ENCODE peak calls at places on chromosomes 4 and X, in nine cellular contexts. Z is tibial nerve, E is lung, B is endothelial cell of umbilical vein, R is transverse colon, A is heart left ventricle, S is psoas muscle, I is aorta, T is neuronal stem cell. J is an unnamed sample.

GRCh38 chr4:8242782-8243556 is 26.6 kb upstream of the HTRA3 start:
- DNase-seq in Z (no peak), E (no peak), B (no peak), R (no peak), A (no peak), S (peak; percentile 1), I (no peak), T (no peak), J (no peak)

GRCh38 chrX:1465261-1466231 is 12.8 kb upstream of the ASMTL start:
- DNase-seq in Z (no peak), E (peak; percentile 3), B (no peak), R (no peak), A (peak; percentile 14), S (no peak), I (peak; percentile 67), T (no peak), J (no peak)

GRCh38 chrX:77502951-77503525 is 55.8 kb downstream of the FGF16 start:
- DNase-seq in Z (no peak), E (no peak), B (no peak), R (no peak), A (no peak), S (no peak), I (no peak), T (no peak), J (no peak)

GRCh38 chr4:182297659-182298058 is 54.5 kb downstream of the TENM3 start:
- DNase-seq in Z (no peak), E (no peak), B (no peak), R (no peak), A (no peak), S (no peak), I (no peak), T (no peak), J (no peak)

GRCh38 chr4:68162196-68162595 is 32.5 kb upstream of the TMPRSS11F start:
- DNase-seq in Z (no peak), E (no peak), B (no peak), R (no peak), A (no peak), S (no peak), I (no peak), T (no peak), J (no peak)

GRCh38 chr4:174230680-174231079 is 52.8 kb downstream of the FBXO8 start:
- DNase-seq in Z (no peak), E (no peak), B (no peak), R (no peak), A (no peak), S (no peak), I (no peak), T (no peak), J (no peak)

GRCh38 chr4:186685744-186686143 is 37.9 kb downstream of the FAT1 start:
- DNase-seq in Z (no peak), E (no peak), B (no peak), R (no peak), A (no peak), S (no peak), I (no peak), T (no peak), J (no peak)

GRCh38 chr4:114015444-114015899 is 36.0 kb upstream of the ARSJ start:
- DNase-seq in Z (no peak), E (no peak), B (peak; percentile 99), R (no peak), A (no peak), S (no peak), I (no peak), T (no peak), J (no peak)

GRCh38 chr4:1296324-1297022 is 6.8 kb downstream of the MAEA start:
- DNase-seq in Z (no peak), E (no peak), B (no peak), R (no peak), A (no peak), S (no peak), I (no peak), T (no peak), J (no peak)

GRCh38 chrX:115494133-115494532 is 66.8 kb upstream of the PLS3 start:
- DNase-seq in Z (no peak), E (no peak), B (peak; percentile 14), R (no peak), A (no peak), S (no peak), I (no peak), T (no peak), J (no peak)

GRCh38 chr4:156945532-156945931 is 26.1 kb downstream of the PDGFC start:
- DNase-seq in Z (no peak), E (no peak), B (peak; percentile 50), R (no peak), A (no peak), S (no peak), I (no peak), T (no peak), J (no peak)

GRCh38 chr4:95193391-95194224 is 355.2 kb downstream of the UNC5C start:
- DNase-seq in Z (no peak), E (no peak), B (no peak), R (no peak), A (no peak), S (no peak), I (no peak), T (no peak), J (no peak)

GRCh38 chr4:188008377-188008776 is 12.8 kb downstream of the ZFP42 start:
- DNase-seq in Z (no peak), E (no peak), B (no peak), R (no peak), A (no peak), S (no peak), I (no peak), T (no peak), J (no peak)

GRCh38 chrX:102723456-102723855 is 2.9 kb downstream of the GPRASP3 start:
- DNase-seq in Z (no peak), E (no peak), B (no peak), R (no peak), A (no peak), S (no peak), I (no peak), T (no peak), J (no peak)

DNA sequence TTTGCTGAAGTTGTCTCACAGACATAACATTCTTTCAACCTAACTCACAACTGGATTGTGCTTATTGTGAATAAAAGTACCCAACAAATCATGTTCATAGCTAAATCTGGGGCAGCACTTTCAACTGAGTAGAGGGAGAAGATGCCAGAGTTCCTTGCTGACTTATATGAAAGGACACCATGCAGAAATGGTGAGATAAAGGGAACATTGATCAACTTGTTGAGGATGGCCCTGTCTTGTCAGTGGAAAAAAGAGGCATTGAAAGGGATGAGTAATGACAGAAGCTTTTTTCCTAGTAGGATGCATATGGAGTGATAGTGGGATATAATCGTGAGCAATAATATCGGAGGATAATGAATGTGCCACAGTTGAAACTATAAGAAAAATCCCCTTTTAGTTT is 221.7 kb downstream of the ARHGAP24 start:
- DNase-seq in Z (no peak), E (no peak), B (no peak), R (no peak), A (no peak), S (no peak), I (no peak), T (no peak), J (no peak)
- H3K4me1 ChIP-seq in Z (no peaks in the 10 kb centered on the region), E (peaks cover 2% of the 10 kb centered on the region), B (no peaks in the 10 kb centered on the region), R (no peaks in the 10 kb centered on the region), A (peaks cover 8% of the 10 kb centered on the region), S (no peaks in the 10 kb centered on the region), I (no peaks in the 10 kb centered on the region), T (no peaks in the 10 kb centered on the region), J (no peaks in the 10 kb centered on the region)

DNA sequence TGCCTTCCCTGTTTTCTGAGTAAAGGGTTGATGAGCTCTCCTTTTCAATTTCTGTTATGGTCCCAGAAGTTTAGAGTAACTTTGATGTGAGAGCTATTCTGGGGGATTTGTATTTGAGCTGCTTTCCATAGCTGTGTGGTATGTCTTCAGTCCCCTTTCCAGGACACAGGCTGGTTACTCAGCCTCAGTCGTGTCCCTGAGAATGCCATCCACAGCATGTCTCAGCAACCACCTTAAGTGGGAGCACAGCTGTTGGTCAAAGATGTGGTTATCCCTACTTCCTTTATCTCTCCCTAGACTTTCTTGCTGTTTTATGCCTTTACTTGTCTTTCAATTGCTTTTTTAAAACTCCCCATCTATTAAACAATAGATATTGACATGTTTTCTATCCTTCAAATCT is 37.8 kb downstream of the RNF175 start:
- DNase-seq in Z (no peak), E (no peak), B (no peak), R (no peak), A (no peak), S (no peak), I (no peak), T (no peak), J (no peak)
- H3K27ac ChIP-seq in Z (no peak overlapping the region), E (no peak overlapping the region), B (no peak overlapping the region), R (no peak overlapping the region), A (no peak overlapping the region), S (no peak overlapping the region), I (no peak overlapping the region), T (no peak overlapping the region), J (no peak overlapping the region)

DNA sequence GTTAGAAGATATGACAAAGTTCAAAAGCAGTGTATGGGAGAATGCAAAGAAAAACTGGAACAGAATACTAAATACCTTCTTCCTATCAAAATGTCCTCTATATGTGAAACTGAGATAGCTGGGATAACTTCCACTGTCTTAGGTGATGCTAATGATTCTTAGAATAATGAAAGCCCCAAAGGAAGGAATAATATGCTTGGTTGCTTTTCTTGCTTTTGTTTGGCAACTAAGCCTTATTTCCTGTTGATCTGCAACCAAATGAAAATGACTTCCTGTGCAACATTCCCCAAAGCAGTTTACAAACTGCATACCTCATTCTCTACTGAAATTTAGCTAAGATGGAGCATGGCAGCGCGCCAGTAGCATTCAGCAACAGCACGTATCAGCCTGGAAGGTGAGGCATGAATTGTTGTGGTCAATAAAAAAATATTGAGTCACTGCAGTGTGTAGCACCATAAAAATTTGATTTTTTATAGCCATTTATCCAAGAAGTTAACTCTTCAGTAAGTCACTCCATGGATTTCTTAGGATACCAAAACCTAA is 18.7 kb downstream of the NDNF start:
- DNase-seq in Z (no peak), E (no peak), B (no peak), R (peak; percentile 70), A (peak; percentile 44), S (no peak), I (no peak), T (no peak), J (no peak)
- H3K4me1 ChIP-seq in Z (no peaks in the 10 kb centered on the region), E (peaks cover 12% of the 10 kb centered on the region), B (no peaks in the 10 kb centered on the region), R (no peaks in the 10 kb centered on the region), A (peaks cover 13% of the 10 kb centered on the region), S (peaks cover 3% of the 10 kb centered on the region), I (no peaks in the 10 kb centered on the region), T (peaks cover 2% of the 10 kb centered on the region), J (no peaks in the 10 kb centered on the region)

GRCh38 chrX:41558531-41558930 is 111.4 kb downstream of the NYX start:
- DNase-seq in Z (no peak), E (no peak), B (peak; percentile 34), R (no peak), A (no peak), S (no peak), I (no peak), T (no peak), J (peak; percentile 2)

GRCh38 chrX:41556958-41557357 is 109.8 kb downstream of the NYX start:
- DNase-seq in Z (no peak), E (no peak), B (no peak), R (no peak), A (no peak), S (no peak), I (no peak), T (no peak), J (no peak)

GRCh38 chrX:41559235-41559634 is 112.1 kb downstream of the NYX start:
- DNase-seq in Z (no peak), E (no peak), B (no peak), R (no peak), A (no peak), S (no peak), I (no peak), T (no peak), J (no peak)

GRCh38 chrX:41561045-41561444 is 113.9 kb downstream of the NYX start:
- DNase-seq in Z (peak; percentile 6), E (no peak), B (peak; percentile 79), R (no peak), A (peak; percentile 19), S (no peak), I (no peak), T (no peak), J (peak; percentile 4)

GRCh38 chrX:41559662-41560061 is 112.5 kb downstream of the NYX start:
- DNase-seq in Z (peak; percentile 4), E (no peak), B (peak; percentile 82), R (no peak), A (peak; percentile 35), S (no peak), I (no peak), T (no peak), J (no peak)
- H3K27ac ChIP-seq in Z (no peak overlapping the region), E (peak overlapping the region; percentile 31), B (peak overlapping the region; percentile 43), R (peak overlapping the region; percentile 47), A (peak overlapping the region; percentile 48), S (no peak overlapping the region), I (peak overlapping the region; percentile 80), T (peak overlapping the region; percentile 59), J (no peak overlapping the region)